ENCODE peak calls at places on chromosome 11, in four cellular contexts. P, F, W and J are unnamed samples.

GRCh38 chr11:27084407-27084985 is 43.9 kb downstream of the BBOX1 start:
- DNase-seq in P (peak; percentile 61), F (no peak), W (no peak), J (no peak)

GRCh38 chr11:76436020-76436419 is 8.8 kb upstream of the EMSY start:
- DNase-seq in W (no peak), P (no peak), F (no peak), J (no peak)

GRCh38 chr11:46247664-46248063 is 29.8 kb upstream of the CREB3L1 start:
- DNase-seq in F (peak; percentile 48), P (peak; percentile 66), W (peak; percentile 58), J (peak; percentile 61)

GRCh38 chr11:60343094-60343704 is 16.1 kb downstream of the MS4A6E start:
- DNase-seq in W (peak; percentile 14), F (no peak), P (peak; percentile 14), J (no peak)

GRCh38 chr11:48104562-48104924 is 112.1 kb upstream of the OR4B1 start:
- DNase-seq in P (no peak), F (no peak), W (no peak), J (no peak)

GRCh38 chr11:28760676-28761390 is 652.6 kb downstream of the METTL15 start:
- DNase-seq in P (peak; percentile 45), W (no peak), F (no peak), J (peak; percentile 38)

GRCh38 chr11:120688166-120688565 is 176.6 kb downstream of the GRIK4 start:
- DNase-seq in P (no peak), F (no peak), W (no peak), J (no peak)

GRCh38 chr11:122491486-122491885 is 164.0 kb upstream of the UBASH3B start:
- DNase-seq in P (peak; percentile 84), W (peak; percentile 93), F (no peak), J (no peak)

GRCh38 chr11:28228196-28228595 is 120.0 kb downstream of the METTL15 start:
- DNase-seq in P (peak; percentile 10), F (no peak), W (peak; percentile 56), J (no peak)

GRCh38 chr11:124274000-124274399 is 17.8 kb downstream of the OR8G5 start:
- DNase-seq in W (no peak), P (no peak), F (no peak), J (no peak)

GRCh38 chr11:130124096-130124495 is 35.5 kb upstream of the ST14 start:
- DNase-seq in P (peak; percentile 89), W (peak; percentile 72), F (no peak), J (peak; percentile 84)

GRCh38 chr11:96905663-96906062 is 515.9 kb downstream of the JRKL start:
- DNase-seq in W (no peak), F (no peak), P (no peak), J (no peak)

GRCh38 chr11:28117712-28118111 is 9.5 kb downstream of the METTL15 start:
- DNase-seq in F (no peak), W (no peak), P (peak; percentile 3), J (no peak)

GRCh38 chr11:66849501-66850234 is 6.4 kb downstream of the RCE1 start:
- DNase-seq in W (no peak), F (no peak), P (no peak), J (no peak)

GRCh38 chr11:64118871-64119495 is 46.9 kb downstream of the MACROD1 start:
- DNase-seq in F (no peak), W (no peak), P (no peak), J (no peak)

GRCh38 chr11:73182824-73183321 is 35.2 kb upstream of the P2RY2 start:
- DNase-seq in W (no peak), P (no peak), F (no peak), J (no peak)

GRCh38 chr11:27485930-27486773 is 13.6 kb upstream of the LGR4 start:
- DNase-seq in F (peak; percentile 56), W (peak; percentile 75), P (peak; percentile 42), J (peak; percentile 54)

GRCh38 chr11:61315260-61315659 is 17.6 kb downstream of the DDB1 start:
- DNase-seq in P (peak; percentile 42), W (no peak), F (no peak), J (no peak)

GRCh38 chr11:64637346-64638016 is 46.5 kb downstream of the SLC22A12 start:
- DNase-seq in P (no peak), F (no peak), W (no peak), J (no peak)

GRCh38 chr11:15958939-15959338 is 397.4 kb downstream of the SOX6 start:
- DNase-seq in P (no peak), W (no peak), F (no peak), J (no peak)

GRCh38 chr11:18392434-18393321 is 1.7 kb upstream of the LDHA start:
- DNase-seq in W (no peak), F (no peak), P (peak; percentile 55), J (no peak)

DNA sequence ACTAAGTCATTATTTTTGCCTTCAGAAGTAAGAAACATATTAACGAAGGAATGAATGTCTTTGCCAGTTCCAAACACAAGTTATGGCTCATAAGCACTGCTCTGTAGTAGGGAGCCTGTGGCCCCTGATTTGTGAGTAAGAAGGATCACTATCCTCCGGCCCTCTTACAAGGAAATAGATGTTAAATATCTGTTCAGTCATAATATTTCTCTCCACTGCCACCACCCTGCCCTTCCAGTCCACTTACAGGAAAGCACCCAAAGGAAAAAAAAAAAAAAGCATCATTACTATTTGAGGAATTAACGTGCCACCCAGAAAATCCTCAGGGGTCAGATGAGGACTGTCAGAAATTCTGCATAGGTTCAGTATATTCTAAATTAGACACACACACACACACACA is 123.4 kb downstream of the ETS1 start:
- DNase-seq in P (no peak), W (no peak), F (no peak), J (no peak)
- H3K4me2 ChIP-seq in P (no peak overlapping the region), W (no peak overlapping the region), F (no peak overlapping the region), J (no peak overlapping the region)

DNA sequence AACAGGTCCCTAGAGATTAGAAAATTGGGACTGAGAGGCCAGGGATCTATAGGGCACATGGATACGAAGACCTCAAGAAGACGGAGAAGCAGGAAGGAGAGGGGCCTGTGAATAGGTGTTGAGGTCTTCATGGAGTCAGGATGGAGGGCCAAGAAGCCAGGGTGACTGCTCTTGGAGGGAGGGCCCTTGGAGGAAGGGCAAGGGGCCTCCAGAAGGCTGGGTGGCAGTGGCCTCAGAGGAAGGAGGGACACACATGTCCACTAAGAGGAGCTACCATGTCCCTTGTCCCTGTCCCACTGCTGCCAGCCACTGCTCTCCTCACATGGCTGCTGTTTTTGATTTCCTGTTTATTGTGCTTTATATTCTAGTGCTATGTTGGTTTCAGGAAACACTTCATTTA is 589.5 kb upstream of the B3GAT1 start:
- DNase-seq in F (no peak), W (no peak), P (no peak), J (no peak)
- H3K4me1 ChIP-seq in F (peaks cover 8% of the 10 kb centered on the region), W (no peaks in the 10 kb centered on the region), P (no peaks in the 10 kb centered on the region), J (no peaks in the 10 kb centered on the region)

GRCh38 chr11:2074266-2074825 is 64.8 kb downstream of the IGF2 start:
- DNase-seq in F (no peak), W (no peak), P (no peak), J (no peak)
- H3K4me3 ChIP-seq in F (no peak overlapping the region), W (no peak overlapping the region), P (no peak overlapping the region), J (no peak overlapping the region)

GRCh38 chr11:1150769-1151365 is 6.9 kb upstream of the MUC5AC start:
- DNase-seq in F (no peak), P (no peak), W (peak; percentile 47), J (peak; percentile 34)
- H3K4me2 ChIP-seq in F (no peak overlapping the region), P (no peak overlapping the region), W (no peak overlapping the region), J (peak overlapping the region; percentile 85)

GRCh38 chr11:68122936-68123539 is 1.9 kb upstream of the CHKA start:
- DNase-seq in F (no peak), P (no peak), W (no peak), J (peak; percentile 92)
- H3K4me1 ChIP-seq in F (peaks cover 14% of the 10 kb centered on the region), P (peaks cover 12% of the 10 kb centered on the region), W (peaks cover 8% of the 10 kb centered on the region), J (peaks cover 77% of the 10 kb centered on the region)

GRCh38 chr11:69201048-69201365 is 45.3 kb downstream of the SMIM38 start:
- DNase-seq in W (no peak), P (no peak), F (no peak), J (no peak)
- H3K4me3 ChIP-seq in W (no peak overlapping the region), P (no peak overlapping the region), F (no peak overlapping the region), J (no peak overlapping the region)

GRCh38 chr11:36155301-36155700 is 133.9 kb downstream of the COMMD9 start:
- DNase-seq in W (no peak), F (no peak), P (no peak), J (no peak)
- H3K4me2 ChIP-seq in W (no peak overlapping the region), F (no peak overlapping the region), P (no peak overlapping the region), J (no peak overlapping the region)

GRCh38 chr11:74819400-74819799 is 70.8 kb downstream of the RNF169 start:
- DNase-seq in P (no peak), F (no peak), W (peak; percentile 44), J (no peak)

GRCh38 chr11:74816664-74817063 is 68.0 kb downstream of the RNF169 start:
- DNase-seq in F (no peak), W (no peak), P (no peak), J (no peak)

GRCh38 chr11:74820763-74821162 is 72.1 kb downstream of the RNF169 start:
- DNase-seq in P (peak; percentile 52), W (peak; percentile 93), F (no peak), J (no peak)

GRCh38 chr11:74815966-74816365 is 67.3 kb downstream of the RNF169 start:
- DNase-seq in W (peak; percentile 57), P (no peak), F (peak; percentile 3), J (no peak)

GRCh38 chr11:74818283-74818946 is 69.8 kb downstream of the RNF169 start:
- DNase-seq in P (no peak), F (no peak), W (peak; percentile 80), J (no peak)
- H3K4me1 ChIP-seq in P (peaks cover 8% of the 10 kb centered on the region), F (peaks cover 2% of the 10 kb centered on the region), W (peaks cover 58% of the 10 kb centered on the region), J (no peaks in the 10 kb centered on the region)